ENCODE peak calls at places on chromosomes 11 and 22, in five cellular contexts. T, U, R, L and O are unnamed samples.

GRCh38 chr22:29700206-29700948 is 19.4 kb upstream of the CABP7 start:
- DNase-seq in T (no peak), R (no peak), L (no peak), U (no peak), O (no peak)

GRCh38 chr11:61256710-61257482 is 15.9 kb downstream of the PGA5 start:
- DNase-seq in T (no peak), U (no peak), R (no peak), L (no peak), O (no peak)

GRCh38 chr22:49094151-49094550 is 733.5 kb downstream of the BRD1 start:
- DNase-seq in R (no peak), U (no peak), L (no peak), T (no peak), O (no peak)

GRCh38 chr11:2759228-2760195 is 59.7 kb upstream of the KCNQ1OT1 start:
- DNase-seq in U (no peak), T (no peak), R (no peak), L (no peak), O (no peak)

GRCh38 chr11:26805001-26805400 is 83.1 kb upstream of the SLC5A12 start:
- DNase-seq in T (peak; percentile 56), R (no peak), U (no peak), L (no peak), O (no peak)

GRCh38 chr11:115379528-115379927 is 124.7 kb downstream of the CADM1 start:
- DNase-seq in U (no peak), T (peak; percentile 23), L (no peak), R (no peak), O (no peak)

GRCh38 chr11:72771507-72771906 is 19.3 kb upstream of the ARAP1 start:
- DNase-seq in T (peak; percentile 50), R (no peak), L (no peak), U (no peak), O (no peak)

GRCh38 chr11:14380947-14381555 is 22.1 kb upstream of the RRAS2 start:
- DNase-seq in R (peak; percentile 44), T (peak; percentile 54), L (peak; percentile 82), U (peak; percentile 76), O (no peak)

GRCh38 chr11:19805346-19805745 is 92.7 kb downstream of the NAV2 start:
- DNase-seq in U (no peak), R (no peak), L (no peak), T (no peak), O (no peak)

GRCh38 chr22:49291169-49291568 is 536.5 kb downstream of the BRD1 start:
- DNase-seq in R (no peak), T (no peak), L (no peak), U (no peak), O (no peak)

GRCh38 chr11:78722786-78723185 is 148.1 kb upstream of the NARS2 start:
- DNase-seq in U (no peak), R (no peak), L (no peak), T (no peak), O (no peak)

GRCh38 chr11:5196731-5197130 is 3.8 kb downstream of the OR51V1 start:
- DNase-seq in T (no peak), R (no peak), U (no peak), L (no peak), O (no peak)

GRCh38 chr11:15730617-15731385 is 616.1 kb downstream of the INSC start:
- DNase-seq in L (peak; percentile 21), T (no peak), U (no peak), R (no peak), O (no peak)

GRCh38 chr11:82776377-82776776 is 42.7 kb upstream of the FAM181B start:
- DNase-seq in R (no peak), T (no peak), U (no peak), L (no peak), O (no peak)

GRCh38 chr11:34585870-34586654 is 34.8 kb upstream of the EHF start:
- DNase-seq in U (no peak), R (peak; percentile 38), T (peak; percentile 87), L (no peak), O (no peak)

GRCh38 chr22:24578355-24579241 is 14.3 kb downstream of the LRRC75B start:
- DNase-seq in R (no peak), L (no peak), T (peak; percentile 7), U (no peak), O (no peak)

GRCh38 chr11:124536520-124536919 is 6.9 kb downstream of the OR8B12 start:
- DNase-seq in L (peak; percentile 26), R (no peak), U (peak; percentile 87), T (peak; percentile 32), O (no peak)

GRCh38 chr11:112368402-112368801 is 107.7 kb upstream of the PLET1 start:
- DNase-seq in L (no peak), R (no peak), T (no peak), U (no peak), O (no peak)

GRCh38 chr11:61598886-61599868 is 18.3 kb upstream of the SYT7 start:
- DNase-seq in L (peak; percentile 64), T (peak; percentile 81), U (no peak), R (no peak), O (no peak)

GRCh38 chr11:125457814-125458343 is 38.2 kb downstream of the FEZ1 start:
- DNase-seq in L (peak; percentile 55), R (no peak), U (peak; percentile 83), T (peak; percentile 76), O (no peak)

GRCh38 chr22:36757608-36758220 is 18.2 kb downstream of the IFT27 start:
- DNase-seq in L (peak; percentile 75), T (peak; percentile 69), R (peak; percentile 64), U (peak; percentile 77), O (peak; percentile 74)

GRCh38 chr22:21641417-21641794 is 696 bp upstream of the SDF2L1 start:
- DNase-seq in R (no peak), L (peak; percentile 24), U (no peak), T (peak; percentile 51), O (no peak)

GRCh38 chr11:134254433-134254832 is 1.1 kb downstream of the ACAD8 start:
- DNase-seq in L (no peak), U (no peak), R (no peak), T (no peak), O (no peak)

GRCh38 chr22:37499789-37500188 is 13.6 kb upstream of the MFNG start:
- DNase-seq in U (no peak), L (no peak), T (no peak), R (no peak), O (no peak)

GRCh38 chr11:111911563-111912401 is at the start of gene CRYAB:
- DNase-seq in U (peak; percentile 98), T (peak; percentile 78), R (no peak), L (peak; percentile 93), O (peak; percentile 68)

GRCh38 chr22:19385221-19385906 is 46.2 kb downstream of the HIRA start:
- DNase-seq in T (no peak), U (no peak), R (no peak), L (no peak), O (no peak)

DNA sequence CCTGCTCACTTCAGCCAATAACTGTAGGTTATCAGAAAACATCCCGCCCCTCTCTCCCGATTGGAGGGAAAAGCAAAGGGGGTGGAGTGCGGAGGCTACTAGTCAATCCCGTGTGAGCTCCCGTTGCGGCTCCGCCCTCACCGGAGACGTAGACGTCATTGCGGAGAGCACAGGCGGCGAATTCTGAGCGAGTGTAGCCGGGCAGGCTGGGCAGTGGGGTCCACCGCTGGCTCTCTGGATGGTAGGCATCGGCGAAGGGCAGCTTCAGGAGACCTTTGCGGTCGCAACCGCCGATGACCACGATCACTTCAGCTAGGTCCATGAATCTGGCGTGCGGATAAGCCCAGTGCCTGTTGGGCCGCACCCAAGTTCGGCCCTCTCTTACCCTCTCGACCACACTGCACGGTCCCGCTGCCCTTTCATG is 4.7 kb downstream of the KLHL35 start:
- DNase-seq in T (peak; percentile 90), U (peak; percentile 95), L (peak; percentile 89), R (peak; percentile 52), O (peak; percentile 86)
- H3K4me3 ChIP-seq in T (peak overlapping the region; percentile 51), U (peak overlapping the region; percentile 33), L (peak overlapping the region; percentile 65), R (peak overlapping the region; percentile 16), O (peak overlapping the region; percentile 26)

DNA sequence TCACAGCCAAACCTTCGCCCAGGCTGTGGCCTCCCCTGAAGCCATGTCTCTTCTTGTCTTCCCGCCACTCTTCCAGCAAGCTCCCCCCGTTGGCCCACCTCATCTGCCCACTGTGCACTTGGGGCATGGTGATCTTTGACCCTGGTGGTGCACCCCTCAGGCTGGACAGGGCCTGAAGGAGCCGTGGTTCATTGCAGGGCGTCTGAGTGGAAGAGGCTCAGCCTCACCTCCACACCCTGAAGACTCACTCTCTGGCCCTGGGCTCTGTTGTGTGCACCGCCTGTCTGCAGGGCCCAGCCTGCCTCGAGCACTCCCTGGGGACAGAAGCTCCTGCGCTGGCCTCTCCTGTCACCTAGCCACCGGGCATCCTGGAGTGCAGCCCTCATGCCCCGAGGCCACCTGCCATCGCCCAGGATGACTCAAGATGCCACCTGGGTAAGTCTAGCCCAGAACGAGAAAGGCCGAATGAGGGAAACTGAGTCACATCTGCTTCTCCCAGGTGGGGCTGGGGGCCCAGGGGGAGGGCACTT is 40.8 kb upstream of the PPARA start:
- DNase-seq in L (no peak), U (no peak), T (no peak), R (no peak), O (no peak)
- H3K4me1 ChIP-seq in L (peaks cover 97% of the 10 kb centered on the region), U (peaks cover 98% of the 10 kb centered on the region), T (peaks cover 79% of the 10 kb centered on the region), R (no peaks in the 10 kb centered on the region), O (peaks cover 29% of the 10 kb centered on the region)

DNA sequence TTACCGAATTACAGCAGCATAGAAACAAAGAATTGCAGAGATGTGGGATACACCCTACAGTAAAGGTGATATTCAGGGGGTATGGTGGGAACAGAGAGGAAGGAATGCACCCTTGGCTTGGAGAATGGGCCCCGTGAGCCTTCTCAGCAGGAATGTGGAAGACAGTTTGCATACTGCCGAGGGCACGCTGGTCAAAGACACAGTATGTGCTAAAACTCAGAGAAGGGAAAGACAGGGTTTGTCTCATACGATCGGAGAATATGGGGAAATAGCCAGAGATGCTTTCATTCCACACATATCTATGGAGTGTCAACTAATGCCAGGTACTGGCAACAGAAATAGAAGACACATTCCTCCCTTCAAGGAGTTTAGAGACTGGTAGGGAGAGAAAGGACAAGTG is 36.9 kb downstream of the UBASH3B start:
- DNase-seq in U (no peak), L (no peak), T (no peak), R (no peak), O (no peak)
- H3K4me3 ChIP-seq in U (no peak overlapping the region), L (no peak overlapping the region), T (no peak overlapping the region), R (no peak overlapping the region), O (no peak overlapping the region)

DNA sequence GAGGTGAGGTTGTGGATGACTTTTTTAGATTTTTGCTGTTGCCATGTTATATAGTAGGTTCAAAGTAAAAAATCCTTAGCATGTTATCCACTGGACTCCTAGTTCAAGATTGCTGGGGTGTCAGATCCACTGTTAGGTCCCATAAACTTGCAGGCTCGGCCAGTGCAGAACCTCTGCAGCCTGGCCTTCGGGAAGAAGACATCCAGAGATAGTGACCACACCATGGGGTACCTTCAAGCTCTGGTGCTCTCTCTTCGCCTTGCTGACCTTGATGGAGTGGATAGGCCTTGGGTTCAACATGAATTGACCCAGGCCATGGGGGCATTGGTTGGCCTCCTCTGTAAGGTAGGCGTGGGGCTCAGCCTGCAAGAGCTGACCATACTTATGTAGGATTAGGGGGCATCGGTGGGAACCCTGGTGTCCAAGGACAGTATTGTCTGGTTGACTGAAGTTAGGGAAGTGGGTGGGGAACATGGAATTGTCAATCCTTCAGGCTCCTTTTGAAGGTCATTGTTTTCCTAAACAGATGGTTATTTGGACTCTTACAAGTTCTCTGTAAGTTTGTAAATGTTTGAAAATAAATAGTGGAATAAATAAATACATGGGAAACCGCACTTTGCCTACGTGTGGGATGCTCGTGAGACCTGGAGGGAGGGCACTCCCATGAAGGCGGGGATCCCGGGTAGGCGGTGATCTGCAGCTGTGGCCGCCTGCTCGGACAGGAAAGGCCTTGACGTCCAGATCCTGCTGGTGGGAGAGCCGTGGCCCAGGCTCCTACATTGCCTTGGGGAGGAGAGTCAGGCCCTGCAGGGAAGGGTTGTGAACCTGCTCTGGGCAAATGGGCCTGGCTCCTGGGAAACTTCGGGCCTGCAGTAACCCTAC is 37.1 kb downstream of the BCR start:
- DNase-seq in T (no peak), U (no peak), R (no peak), L (no peak), O (no peak)
- H3K4me1 ChIP-seq in T (peaks cover 32% of the 10 kb centered on the region), U (peaks cover 99% of the 10 kb centered on the region), R (peaks cover 95% of the 10 kb centered on the region), L (peaks cover 35% of the 10 kb centered on the region), O (peaks cover 61% of the 10 kb centered on the region)

GRCh38 chr22:47014946-47015345 is 252.5 kb downstream of the TBC1D22A start:
- DNase-seq in R (no peak), U (no peak), T (no peak), L (no peak), O (no peak)
- H3K4me3 ChIP-seq in R (no peak overlapping the region), U (no peak overlapping the region), T (no peak overlapping the region), L (no peak overlapping the region), O (no peak overlapping the region)